ENCODE peak calls at places on chromosomes 12 and 14, in four cellular contexts. L is GM19239; A is stimulated activated CD4-positive, alpha-beta T cell treated with anti-CD3 and anti-CD28 coated beads, Interleukin-4, amount 100 ng/mL, for 4 hours; N is GM06990. I is an unnamed sample.

GRCh38 chr14:105665247-105665950 is 139.0 kb downstream of the TMEM121 start:
- DNase-seq in L (no peak), A (no peak), N (no peak), I (no peak)

GRCh38 chr14:74554742-74555362 is 57.2 kb downstream of the LTBP2 start:
- DNase-seq in L (no peak), A (no peak), N (no peak), I (no peak)

GRCh38 chr12:50635356-50635755 is 128.5 kb upstream of the ATF1 start:
- DNase-seq in L (no peak), A (no peak), N (no peak), I (no peak)

GRCh38 chr12:109759076-109759420 is 45.4 kb downstream of the FAM222A start:
- DNase-seq in L (no peak), A (no peak), N (no peak), I (no peak)

GRCh38 chr12:15608406-15608805 is 180.8 kb downstream of the EPS8 start:
- DNase-seq in L (no peak), A (no peak), N (no peak), I (no peak)

GRCh38 chr14:95835331-95835730 is 41.3 kb upstream of the TUNAR start:
- DNase-seq in L (no peak), A (peak), N (no peak), I (no peak)

GRCh38 chr12:29314421-29314820 is 66.6 kb downstream of the ERGIC2 start:
- DNase-seq in L (no peak), A (no peak), N (no peak), I (no peak)

GRCh38 chr12:69334138-69334537 is 14.0 kb upstream of the LYZ start:
- DNase-seq in L (no peak), A (no peak), N (no peak), I (no peak)

GRCh38 chr14:93894992-93895391 is 32.2 kb upstream of the FAM181A start:
- DNase-seq in L (no peak), A (no peak), N (no peak), I (no peak)

GRCh38 chr12:121099779-121100178 is 32.9 kb upstream of the P2RX7 start:
- DNase-seq in L (no peak), A (no peak), N (no peak), I (no peak)

GRCh38 chr12:5267603-5268423 is 164.1 kb upstream of the NTF3 start:
- DNase-seq in L (no peak), A (no peak), N (no peak), I (no peak)

GRCh38 chr12:84276215-84276614 is 636.4 kb downstream of the SLC6A15 start:
- DNase-seq in L (no peak), A (no peak), N (no peak), I (no peak)

GRCh38 chr12:6273931-6274687 is 36.4 kb upstream of the PLEKHG6 start:
- DNase-seq in L (no peak), A (no peak), N (no peak), I (no peak)

GRCh38 chr14:64038857-64039542 is 186.2 kb downstream of the SYNE2 start:
- DNase-seq in L (no peak), A (no peak), N (no peak), I (peak)

GRCh38 chr14:58738189-58738836 is 100.6 kb downstream of the DACT1 start:
- DNase-seq in L (no peak), A (no peak), N (no peak), I (peak)

GRCh38 chr12:58341791-58342190 is 400.4 kb downstream of the ATP23 start:
- DNase-seq in L (no peak), A (no peak), N (no peak), I (no peak)

GRCh38 chr14:94291906-94292525 is 1.1 kb downstream of the SERPINA10 start:
- DNase-seq in L (no peak), A (no peak), N (no peak), I (no peak)

GRCh38 chr12:114812858-114813761 is 129.1 kb upstream of the TBX3 start:
- DNase-seq in L (no peak), A (no peak), N (no peak), I (no peak)

GRCh38 chr14:45838597-45838996 is 585.6 kb upstream of the MIS18BP1 start:
- DNase-seq in L (no peak), A (no peak), N (no peak), I (no peak)

GRCh38 chr14:105204206-105204930 is 23.3 kb upstream of the NUDT14 start:
- DNase-seq in L (no peak), A (no peak), N (no peak), I (no peak)

GRCh38 chr14:72644758-72645489 is 249.0 kb downstream of the DPF3 start:
- DNase-seq in L (no peak), A (no peak), N (no peak), I (no peak)

GRCh38 chr12:25202139-25202538 is 7.1 kb downstream of the ETFRF1 start:
- DNase-seq in L (no peak), A (no peak), N (no peak), I (no peak)

GRCh38 chr14:39212034-39212433 is 21.7 kb upstream of the MIA2 start:
- DNase-seq in L (no peak), A (no peak), N (no peak), I (peak)

GRCh38 chr12:109625749-109626377 is 52.3 kb downstream of the MVK start:
- DNase-seq in L (no peak), A (no peak), N (no peak), I (no peak)

GRCh38 chr12:26047401-26048226 is 77.2 kb downstream of the BHLHE41 start:
- DNase-seq in L (no peak), A (no peak), N (no peak), I (no peak)

GRCh38 chr14:68931474-68932051 is 47.5 kb downstream of the ACTN1 start:
- DNase-seq in L (no peak), A (no peak), N (no peak), I (no peak)

I was measured in AG08395.